ENCODE peak calls at places on chromosomes 5 and 9, in five cellular contexts. H is activated gamma-delta T cell treated with Interleukin-2 at 50 U/mL for 16 hours, W is T-helper 2 cell, U is astrocyte of the hippocampus, X is GM12865. G is an unnamed sample.

GRCh38 chr9:34744295-34745221 is 34.6 kb upstream of the CCL21 start:
- DNase-seq in X (no peak), U (peak; percentile 21), H (no peak), W (no peak), G (no peak)

GRCh38 chr9:121772600-121773285 is 121.3 kb downstream of the DAB2IP start:
- DNase-seq in X (no peak), U (no peak), W (no peak), H (no peak), G (no peak)

GRCh38 chr5:35087971-35088370 is 40.2 kb upstream of the AGXT2 start:
- DNase-seq in W (no peak), H (no peak), U (peak; percentile 74), X (no peak), G (no peak)

GRCh38 chr9:32558408-32558914 is 6.1 kb upstream of the TOPORS start:
- DNase-seq in W (no peak), H (no peak), X (no peak), U (no peak), G (no peak)

GRCh38 chr9:124639637-124640036 is 131.5 kb downstream of the NR6A1 start:
- DNase-seq in H (no peak), U (no peak), W (no peak), X (peak; percentile 35), G (no peak)

GRCh38 chr5:68418230-68418629 is 202.7 kb downstream of the PIK3R1 start:
- DNase-seq in U (no peak), W (no peak), H (no peak), X (no peak), G (no peak)

GRCh38 chr9:11792870-11793269 is 900.3 kb upstream of the TYRP1 start:
- DNase-seq in X (no peak), W (no peak), H (no peak), U (no peak), G (no peak)

GRCh38 chr9:74736635-74737034 is 151.1 kb downstream of the TRPM6 start:
- DNase-seq in X (no peak), H (no peak), W (no peak), U (no peak), G (no peak)

GRCh38 chr5:123717139-123717538 is 205.2 kb downstream of the CSNK1G3 start:
- DNase-seq in H (no peak), X (no peak), U (peak; percentile 72), W (no peak), G (no peak)

GRCh38 chr9:78235771-78236510 is at the start of gene CEP78:
- DNase-seq in W (peak; percentile 80), U (peak; percentile 98), X (peak; percentile 96), H (peak; percentile 81), G (peak; percentile 54)

GRCh38 chr5:76099286-76099702 is 16.1 kb downstream of the SV2C start:
- DNase-seq in U (no peak), H (no peak), W (peak; percentile 22), X (peak; percentile 86), G (no peak)

GRCh38 chr9:33628865-33629410 is 104.9 kb downstream of the ANKRD18B start:
- DNase-seq in X (no peak), W (no peak), U (no peak), H (no peak), G (no peak)

GRCh38 chr5:135327429-135328127 is 71.5 kb downstream of the MACROH2A1 start:
- DNase-seq in X (no peak), W (no peak), U (no peak), H (no peak), G (no peak)

GRCh38 chr5:52693279-52693678 is 94.4 kb upstream of the ITGA1 start:
- DNase-seq in U (peak; percentile 34), H (peak; percentile 17), X (peak; percentile 51), W (peak; percentile 8), G (no peak)

GRCh38 chr9:130313103-130313858 is 47.7 kb downstream of the HMCN2 start:
- DNase-seq in W (no peak), H (no peak), X (peak; percentile 9), U (no peak), G (no peak)

GRCh38 chr5:157497875-157498611 is 38.0 kb downstream of the NIPAL4 start:
- DNase-seq in W (no peak), X (no peak), U (no peak), H (no peak), G (no peak)

GRCh38 chr9:88694625-88695024 is 159.6 kb downstream of the NXNL2 start:
- DNase-seq in U (peak; percentile 14), H (no peak), X (no peak), W (no peak), G (no peak)

GRCh38 chr9:137138058-137138697 is 776 bp upstream of the GRIN1 start:
- DNase-seq in W (no peak), H (no peak), X (no peak), U (no peak), G (no peak)

GRCh38 chr5:91956738-91957137 is 573.6 kb upstream of the ARRDC3 start:
- DNase-seq in H (no peak), X (no peak), U (no peak), W (no peak), G (no peak)

GRCh38 chr9:84238652-84239051 is 101.9 kb downstream of the SLC28A3 start:
- DNase-seq in W (no peak), U (no peak), H (no peak), X (no peak), G (no peak)

GRCh38 chr9:37104183-37104889 is 16.0 kb upstream of the ZCCHC7 start:
- DNase-seq in U (peak; percentile 68), H (no peak), W (no peak), X (peak; percentile 45), G (peak; percentile 45)

GRCh38 chr9:20396509-20396908 is 225.8 kb downstream of the MLLT3 start:
- DNase-seq in X (no peak), H (no peak), U (no peak), W (no peak), G (no peak)

GRCh38 chr5:40652441-40653220 is 27.1 kb upstream of the PTGER4 start:
- DNase-seq in H (no peak), X (no peak), U (no peak), W (no peak), G (no peak)

GRCh38 chr5:179243333-179243732 is 101.9 kb downstream of the ADAMTS2 start:
- DNase-seq in U (no peak), H (no peak), X (no peak), W (no peak), G (no peak)

GRCh38 chr5:179969110-179969509 is 61.4 kb upstream of the TBC1D9B start:
- DNase-seq in X (no peak), U (no peak), H (no peak), W (no peak), G (no peak)

GRCh38 chr9:116482740-116483139 is 204.4 kb upstream of the TRIM32 start:
- DNase-seq in W (no peak), H (no peak), X (no peak), U (peak; percentile 93), G (no peak)